ENCODE peak calls at places on chromosomes 11 and 22, in nine cellular contexts. L, D, B, O, M, R, T, G and Y are unnamed samples. For H3K4me1, the result is how much of the 10 kb centered on the place peaks cover.

GRCh38 chr11:67581469-67581868 is 2.1 kb upstream of the GSTP1 start:
- DNase-seq in L (peak), D (no peak), B (peak), O (no peak), M (no peak), R (no peak), T (no peak), G (peak), Y (no peak)

GRCh38 chr11:76604081-76604601 is 66.4 kb downstream of the LRRC32 start:
- DNase-seq in L (peak), D (no peak), B (no peak), O (no peak), M (no peak), R (no peak), T (no peak), G (no peak), Y (no peak)

GRCh38 chr11:92829671-92830070 is 139.8 kb upstream of the MTNR1B start:
- DNase-seq in L (no peak), D (no peak), B (no peak), O (no peak), M (peak), R (no peak), T (no peak), G (no peak), Y (no peak)

GRCh38 chr22:38513063-38513462 is 7.0 kb upstream of the DDX17 start:
- DNase-seq in L (peak), D (no peak), B (peak), O (no peak), M (no peak), R (no peak), T (no peak), G (no peak), Y (no peak)

GRCh38 chr11:41281131-41281742 is 178.2 kb downstream of the LRRC4C start:
- DNase-seq in L (no peak), D (peak), B (no peak), O (no peak), M (no peak), R (no peak), T (no peak), G (no peak), Y (peak)

GRCh38 chr11:32172771-32173170 is 81.9 kb downstream of the RCN1 start:
- DNase-seq in L (no peak), D (no peak), B (peak), O (no peak), M (peak), R (no peak), T (no peak), G (peak), Y (peak)

GRCh38 chr11:121393855-121394254 is 58.3 kb upstream of the SORL1 start:
- DNase-seq in L (no peak), D (no peak), B (no peak), O (no peak), M (no peak), R (no peak), T (no peak), G (no peak), Y (no peak)

GRCh38 chr11:12087075-12087775 is 23.2 kb upstream of the MICAL2 start:
- DNase-seq in L (no peak), D (no peak), B (peak), O (no peak), M (peak), R (no peak), T (peak), G (no peak), Y (peak)

GRCh38 chr22:49025791-49026475 is 801.7 kb downstream of the BRD1 start:
- DNase-seq in L (no peak), D (no peak), B (no peak), O (peak), M (no peak), R (peak), T (no peak), G (no peak), Y (no peak)

GRCh38 chr11:128135451-128135850 is 451.9 kb downstream of the ETS1 start:
- DNase-seq in L (no peak), D (no peak), B (peak), O (no peak), M (no peak), R (no peak), T (peak), G (peak), Y (peak)

GRCh38 chr22:41442240-41442792 is 4.3 kb downstream of the TOB2 start:
- DNase-seq in L (no peak), D (no peak), B (no peak), O (no peak), M (no peak), R (no peak), T (no peak), G (no peak), Y (no peak)

GRCh38 chr11:2563216-2564007 is 118.6 kb downstream of the KCNQ1 start:
- DNase-seq in L (no peak), D (no peak), B (no peak), O (no peak), M (no peak), R (peak), T (no peak), G (no peak), Y (no peak)

GRCh38 chr11:32902089-32902665 is 9.6 kb downstream of the QSER1 start:
- DNase-seq in L (no peak), D (no peak), B (no peak), O (no peak), M (no peak), R (no peak), T (peak), G (no peak), Y (no peak)

GRCh38 chr22:43038325-43038724 is 23.4 kb upstream of the PACSIN2 start:
- DNase-seq in L (no peak), D (no peak), B (no peak), O (no peak), M (no peak), R (no peak), T (no peak), G (peak), Y (no peak)

GRCh38 chr11:10490398-10491232 is 35.6 kb downstream of the AMPD3 start:
- DNase-seq in L (peak), D (no peak), B (no peak), O (no peak), M (peak), R (peak), T (peak), G (no peak), Y (peak)

GRCh38 chr22:48498526-48499331 is 1328.9 kb downstream of the BRD1 start:
- DNase-seq in L (no peak), D (no peak), B (no peak), O (peak), M (no peak), R (peak), T (no peak), G (no peak), Y (no peak)

GRCh38 chr22:26161746-26162145 is 7.5 kb upstream of the SEZ6L start:
- DNase-seq in L (no peak), D (no peak), B (no peak), O (no peak), M (no peak), R (no peak), T (no peak), G (no peak), Y (no peak)

GRCh38 chr22:20192972-20193760 is 42.3 kb upstream of the CCDC188 start:
- DNase-seq in L (no peak), D (no peak), B (peak), O (no peak), M (no peak), R (no peak), T (no peak), G (no peak), Y (no peak)

GRCh38 chr11:1305558-1306056 is 3.8 kb downstream of the TOLLIP start:
- DNase-seq in L (peak), D (no peak), B (no peak), O (no peak), M (no peak), R (no peak), T (no peak), G (no peak), Y (no peak)

GRCh38 chr11:18384157-18384641 is 10.2 kb upstream of the LDHA start:
- DNase-seq in L (no peak), D (no peak), B (no peak), O (peak), M (peak), R (peak), T (peak), G (peak), Y (peak)

GRCh38 chr11:788009-788640 is 1.8 kb downstream of the CEND1 start:
- DNase-seq in L (no peak), D (no peak), B (no peak), O (no peak), M (no peak), R (peak), T (no peak), G (no peak), Y (no peak)

GRCh38 chr11:112835556-112835955 is 125.7 kb upstream of the NCAM1 start:
- DNase-seq in L (no peak), D (no peak), B (no peak), O (no peak), M (no peak), R (no peak), T (no peak), G (no peak), Y (no peak)

GRCh38 chr22:31496007-31496734 is at the start of gene SFI1:
- DNase-seq in L (peak), D (peak), B (peak), O (peak), M (peak), R (peak), T (peak), G (peak), Y (peak)
- H3K4me1 ChIP-seq in L (under half), D (under half), B (under half), O (under half), M (under half), R (under half), T (under half), G (under half), Y (under half)

GRCh38 chr11:113876074-113876797 is 864 bp upstream of the USP28 start:
- DNase-seq in L (no peak), D (no peak), B (no peak), O (no peak), M (no peak), R (no peak), T (no peak), G (no peak), Y (no peak)
- H3K4me1 ChIP-seq in L (under half), D (under half), B (under half), O (under half), M (under half), R (under half), T (under half), G (under half), Y (under half)

GRCh38 chr22:22818202-22818538 is 69.4 kb upstream of the IGLL5 start:
- DNase-seq in L (no peak), D (no peak), B (no peak), O (no peak), M (no peak), R (no peak), T (no peak), G (no peak), Y (no peak)
- H3K4me1 ChIP-seq in L (under half), D (under half), B (under half), O (under half), M (under half), R (under half), T (under half), G (under half), Y (under half)

GRCh38 chr11:57974830-57975229 is 48.9 kb upstream of the OR9Q1 start:
- DNase-seq in L (no peak), D (no peak), B (no peak), O (no peak), M (no peak), R (no peak), T (no peak), G (no peak), Y (peak)
- H3K4me1 ChIP-seq in L (under half), D (under half), B (under half), O (under half), M (under half), R (under half), T (under half), G (under half), Y (under half)

GRCh38 chr11:85828640-85828978 is 17.7 kb upstream of the SYTL2 start:
- DNase-seq in L (no peak), D (no peak), B (no peak), O (no peak), M (no peak), R (no peak), T (no peak), G (no peak), Y (no peak)
- H3K4me1 ChIP-seq in L (under half), D (under half), B (under half), O (under half), M (under half), R (under half), T (under half), G (under half), Y (under half)

GRCh38 chr22:36320553-36320952 is 67.2 kb downstream of the MYH9 start:
- DNase-seq in L (no peak), D (no peak), B (no peak), O (no peak), M (no peak), R (no peak), T (no peak), G (no peak), Y (no peak)
- H3K4me1 ChIP-seq in L (under half), D (under half), B (under half), O (under half), M (under half), R (under half), T (under half), G (under half), Y (under half)

GRCh38 chr11:86446163-86446923 is 71.7 kb downstream of the CCDC81 start:
- DNase-seq in L (no peak), D (no peak), B (no peak), O (no peak), M (no peak), R (no peak), T (no peak), G (no peak), Y (no peak)
- H3K4me1 ChIP-seq in L (under half), D (under half), B (under half), O (under half), M (under half), R (under half), T (under half), G (under half), Y (under half)